ENCODE peak calls at places on chromosomes 6 and 20, in nine cellular contexts. F is neural progenitor cell; S is naive thymus-derived CD4-positive, alpha-beta T cell; N is aorta; I is colonic mucosa; C is lung; M is A673; B is cardiac muscle cell; J is upper lobe of left lung. Q is an unnamed sample.
A peak's percentile ranks its signal among the peaks of the same experiment; 100 is the strongest.

GRCh38 chr20:10536531-10536930 is 101.4 kb downstream of the SLX4IP start:
- DNase-seq in F (peak; percentile 27), S (no peak), N (no peak), I (no peak), C (peak; percentile 40), M (no peak), B (no peak), J (peak; percentile 71), Q (no peak)

GRCh38 chr6:169774347-169774746 is 22.9 kb downstream of the ERMARD start:
- DNase-seq in F (no peak), S (no peak), N (no peak), I (no peak), C (no peak), M (no peak), B (no peak), J (no peak), Q (no peak)

GRCh38 chr6:18062733-18063132 is 59.7 kb downstream of the NHLRC1 start:
- DNase-seq in F (no peak), S (no peak), N (no peak), I (no peak), C (no peak), M (no peak), B (no peak), J (no peak), Q (no peak)

GRCh38 chr6:29142349-29142748 is 28.4 kb upstream of the OR2J2 start:
- DNase-seq in F (no peak), S (no peak), N (no peak), I (no peak), C (no peak), M (no peak), B (no peak), J (no peak), Q (no peak)

GRCh38 chr6:32116674-32117073 is 7.5 kb upstream of the TNXB start:
- DNase-seq in F (peak; percentile 54), S (no peak), N (no peak), I (no peak), C (no peak), M (peak; percentile 59), B (peak; percentile 23), J (no peak), Q (no peak)

GRCh38 chr20:63471002-63471718 is 1.3 kb downstream of the KCNQ2 start:
- DNase-seq in F (peak; percentile 55), S (no peak), N (no peak), I (no peak), C (no peak), M (no peak), B (no peak), J (no peak), Q (no peak)

GRCh38 chr6:148980234-148980633 is 233.4 kb downstream of the UST start:
- DNase-seq in F (no peak), S (no peak), N (no peak), I (no peak), C (no peak), M (no peak), B (peak; percentile 14), J (no peak), Q (no peak)

GRCh38 chr20:40562031-40562430 is 127.0 kb downstream of the MAFB start:
- DNase-seq in F (no peak), S (no peak), N (peak; percentile 66), I (peak; percentile 48), C (peak; percentile 35), M (no peak), B (no peak), J (peak; percentile 69), Q (no peak)

GRCh38 chr20:37095108-37095608 is 639 bp downstream of the RBL1 start:
- DNase-seq in F (peak; percentile 24), S (peak; percentile 42), N (no peak), I (peak; percentile 57), C (no peak), M (no peak), B (no peak), J (no peak), Q (no peak)

GRCh38 chr6:3135668-3136297 is 17.3 kb downstream of the BPHL start:
- DNase-seq in F (no peak), S (no peak), N (peak; percentile 7), I (peak; percentile 40), C (no peak), M (no peak), B (no peak), J (no peak), Q (no peak)

GRCh38 chr6:30507849-30508843 is 18.8 kb downstream of the HLA-E start:
- DNase-seq in F (no peak), S (no peak), N (no peak), I (no peak), C (no peak), M (no peak), B (no peak), J (no peak), Q (no peak)

GRCh38 chr20:61896058-61896961 is 169.4 kb downstream of the TAF4 start:
- DNase-seq in F (peak; percentile 83), S (peak; percentile 28), N (no peak), I (no peak), C (no peak), M (peak; percentile 50), B (peak; percentile 69), J (no peak), Q (no peak)

GRCh38 chr6:1404066-1404712 is 14.8 kb downstream of the FOXF2 start:
- DNase-seq in F (no peak), S (no peak), N (no peak), I (no peak), C (no peak), M (no peak), B (no peak), J (peak; percentile 18), Q (no peak)

DNA sequence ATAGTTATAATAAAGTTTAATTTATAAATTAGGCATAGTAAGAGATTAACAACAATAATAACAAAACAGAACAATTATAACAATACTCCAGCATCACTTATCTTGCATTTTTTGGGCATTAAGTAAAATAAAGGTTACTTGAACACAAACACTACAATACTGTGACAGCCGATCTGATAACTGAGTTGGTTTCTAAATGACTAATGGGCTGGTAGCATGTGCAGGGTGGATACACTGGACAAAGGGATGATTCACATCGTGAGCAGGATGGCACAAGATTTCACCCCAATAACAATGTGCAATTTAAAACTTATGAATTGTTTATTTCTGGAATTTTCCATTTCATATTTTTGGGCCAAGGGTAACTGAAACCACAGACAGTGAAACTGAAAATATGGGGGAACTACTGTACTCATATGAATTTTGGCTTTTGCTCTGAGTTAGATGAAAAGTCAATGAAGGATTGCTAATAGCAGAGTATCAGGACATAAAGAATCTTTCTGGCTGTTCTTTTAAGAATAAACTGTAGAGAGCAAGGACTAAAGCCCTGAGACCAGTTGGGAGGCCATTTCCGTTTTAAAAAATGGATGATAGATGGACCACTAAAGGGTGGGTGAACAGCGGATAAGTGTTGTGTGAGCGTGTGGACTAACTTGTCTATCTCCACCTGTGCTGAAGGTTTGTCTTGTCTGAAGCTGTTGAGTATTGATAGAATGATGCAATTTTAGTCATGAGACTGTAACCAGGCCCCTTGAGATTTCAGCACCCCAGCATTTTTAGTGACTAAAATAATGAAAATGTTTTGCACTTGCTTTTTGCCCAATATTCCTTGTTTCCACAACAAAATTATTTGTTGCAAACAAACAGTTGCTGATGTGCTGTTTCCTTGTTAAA is 8.2 kb downstream of the SPINT3 start:
- DNase-seq in F (no peak), S (no peak), N (no peak), I (no peak), C (no peak), M (no peak), B (no peak), J (no peak), Q (no peak)
- H3K4me3 ChIP-seq in F (no peak overlapping the region), S (no peak overlapping the region), N (no peak overlapping the region), I (no peak overlapping the region), C (no peak overlapping the region), M (no peak overlapping the region), B (no peak overlapping the region), J (no peak overlapping the region), Q (no peak overlapping the region)

DNA sequence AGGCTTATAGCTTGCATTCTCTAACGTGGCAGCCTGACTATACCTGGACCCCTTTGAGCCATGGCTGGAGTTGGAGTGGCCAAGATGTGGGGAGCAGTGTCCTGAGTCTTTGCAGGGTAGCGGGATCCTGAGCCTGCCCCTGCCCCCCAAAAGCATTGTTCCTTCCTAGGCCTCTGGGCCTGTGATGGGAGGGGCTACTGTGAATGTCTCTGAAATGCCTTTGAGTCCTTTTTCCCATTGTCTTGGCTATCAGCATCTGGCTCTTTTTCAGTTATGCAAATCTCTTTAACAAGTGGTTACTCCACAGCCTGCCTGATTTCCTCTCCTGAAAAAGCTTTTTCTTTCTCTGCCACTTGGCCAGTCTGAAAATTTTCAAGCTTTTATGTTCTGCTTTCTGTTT is 17.0 kb upstream of the PRL start:
- DNase-seq in F (no peak), S (no peak), N (no peak), I (no peak), C (no peak), M (peak; percentile 49), B (no peak), J (no peak), Q (no peak)
- H3K9me3 ChIP-seq in F (peaks cover 14% of the 10 kb centered on the region), S (no peaks in the 10 kb centered on the region), N (peaks cover 2% of the 10 kb centered on the region), I (no peaks in the 10 kb centered on the region), C (peaks cover 6% of the 10 kb centered on the region), M (peaks cover 18% of the 10 kb centered on the region), B (no peaks in the 10 kb centered on the region), J (no peaks in the 10 kb centered on the region), Q (no peaks in the 10 kb centered on the region)

DNA sequence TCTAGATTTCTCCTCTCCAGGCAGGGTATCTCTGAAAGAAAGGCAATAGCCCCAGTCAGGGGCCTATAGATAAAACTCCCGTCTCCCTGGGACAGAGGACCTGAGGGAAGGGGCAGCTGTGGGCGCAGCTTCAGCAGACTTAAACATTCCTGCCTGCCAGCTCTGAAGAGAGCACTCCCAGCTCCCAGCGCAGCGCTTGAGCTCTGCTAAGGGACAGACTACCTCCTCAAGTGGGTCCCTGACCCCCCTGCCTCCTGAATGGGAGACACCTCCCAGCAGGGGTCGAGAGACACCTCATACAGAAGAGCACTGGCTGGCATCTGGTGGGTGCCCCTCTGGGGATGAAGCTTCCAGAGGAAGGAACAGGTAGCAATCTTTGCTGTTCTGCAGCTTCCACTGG is 556.9 kb downstream of the EPM2A start:
- DNase-seq in F (no peak), S (no peak), N (no peak), I (no peak), C (no peak), M (no peak), B (no peak), J (no peak), Q (no peak)
- H3K4me1 ChIP-seq in F (no peaks in the 10 kb centered on the region), S (no peaks in the 10 kb centered on the region), N (no peaks in the 10 kb centered on the region), I (no peaks in the 10 kb centered on the region), C (no peaks in the 10 kb centered on the region), M (no peaks in the 10 kb centered on the region), B (no peaks in the 10 kb centered on the region), J (no peaks in the 10 kb centered on the region), Q (no peaks in the 10 kb centered on the region)

DNA sequence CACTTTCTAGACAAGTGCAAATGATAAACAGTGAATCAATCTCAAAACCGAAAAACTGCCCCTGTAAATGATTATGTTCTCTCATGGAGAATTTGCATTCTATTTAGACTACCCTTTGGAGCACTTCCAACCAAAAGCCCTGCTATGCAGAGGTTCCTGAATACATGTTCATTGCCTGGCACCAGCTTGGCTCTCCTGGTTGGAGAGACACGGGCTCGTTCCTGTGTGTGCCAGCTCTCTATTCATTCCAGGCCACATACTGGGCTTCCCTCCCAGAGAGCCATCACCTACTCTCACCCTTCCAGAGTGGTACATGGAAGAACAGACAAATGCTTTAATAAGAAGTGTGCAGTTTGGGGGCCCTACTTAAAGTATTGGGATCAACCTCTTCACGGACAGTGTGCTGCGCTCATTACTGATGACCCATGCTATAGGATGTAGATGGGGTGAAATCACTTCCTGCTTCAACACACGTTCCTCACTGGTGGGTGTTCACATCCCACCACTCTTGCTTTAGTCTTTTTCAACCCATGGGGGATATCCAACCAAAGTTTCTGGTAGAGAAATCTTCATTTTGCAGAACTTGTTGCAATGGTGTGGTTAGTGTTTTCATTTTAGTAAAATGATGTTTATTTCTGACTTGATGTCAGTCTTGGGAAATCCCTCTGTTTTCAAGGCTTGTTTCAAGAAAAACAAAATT is 38.5 kb upstream of the NAA20 start:
- DNase-seq in F (no peak), S (no peak), N (no peak), I (no peak), C (no peak), M (no peak), B (no peak), J (no peak), Q (no peak)
- H3K4me3 ChIP-seq in F (no peak overlapping the region), S (no peak overlapping the region), N (no peak overlapping the region), I (no peak overlapping the region), C (no peak overlapping the region), M (no peak overlapping the region), B (no peak overlapping the region), J (peak overlapping the region; percentile 70), Q (no peak overlapping the region)

Q was measured in iPS DF 6.9.